ENCODE peak calls at places on chromosomes 5 and 9, in nine cellular contexts. One of them, this sample, is unnamed.

GRCh38 chr9:135731454-135731853 is 29.5 kb downstream of the KCNT1 start:
- DNase-seq in NCI-H1694: no peak
- DNase-seq in AG10803: no peak
- DNase-seq in MM.1S: no peak
- DNase-seq in RKO: no peak
- DNase-seq in activated naive CD8-positive, alpha-beta T cell treated with anti-CD3 and anti-CD28 coated beads, Interleukin-2, amount 50 U/mL, for 24 hours: no peak
- DNase-seq in glomerular endothelial cell: no peak
- DNase-seq in endothelial cell: no peak
- DNase-seq in RCC 7860: no peak
- DNase-seq in this sample: no peak

GRCh38 chr9:122800066-122801060 is at the start of gene OR1K1:
- DNase-seq in NCI-H1694: no peak
- DNase-seq in AG10803: no peak
- DNase-seq in RCC 7860: no peak
- DNase-seq in MM.1S: no peak
- DNase-seq in glomerular endothelial cell: no peak
- DNase-seq in endothelial cell: no peak
- DNase-seq in activated naive CD8-positive, alpha-beta T cell treated with anti-CD3 and anti-CD28 coated beads, Interleukin-2, amount 50 U/mL, for 24 hours: no peak
- DNase-seq in RKO: no peak
- DNase-seq in this sample: no peak

GRCh38 chr5:176743136-176743827 is 67.1 kb upstream of the UNC5A start:
- DNase-seq in activated naive CD8-positive, alpha-beta T cell treated with anti-CD3 and anti-CD28 coated beads, Interleukin-2, amount 50 U/mL, for 24 hours: no peak
- DNase-seq in NCI-H1694: no peak
- DNase-seq in RKO: no peak
- DNase-seq in endothelial cell: peak; percentile 15
- DNase-seq in AG10803: no peak
- DNase-seq in MM.1S: no peak
- DNase-seq in glomerular endothelial cell: no peak
- DNase-seq in RCC 7860: no peak
- DNase-seq in this sample: no peak

GRCh38 chr9:120935383-120935857 is 8.8 kb upstream of the TRAF1 start:
- DNase-seq in RKO: no peak
- DNase-seq in endothelial cell: no peak
- DNase-seq in NCI-H1694: peak; percentile 97
- DNase-seq in activated naive CD8-positive, alpha-beta T cell treated with anti-CD3 and anti-CD28 coated beads, Interleukin-2, amount 50 U/mL, for 24 hours: no peak
- DNase-seq in MM.1S: peak; percentile 51
- DNase-seq in RCC 7860: peak; percentile 85
- DNase-seq in AG10803: peak; percentile 92
- DNase-seq in glomerular endothelial cell: peak; percentile 85
- DNase-seq in this sample: peak; percentile 98

GRCh38 chr9:87080512-87081225 is 133.4 kb upstream of the GAS1 start:
- DNase-seq in activated naive CD8-positive, alpha-beta T cell treated with anti-CD3 and anti-CD28 coated beads, Interleukin-2, amount 50 U/mL, for 24 hours: no peak
- DNase-seq in MM.1S: no peak
- DNase-seq in AG10803: no peak
- DNase-seq in RCC 7860: no peak
- DNase-seq in endothelial cell: no peak
- DNase-seq in RKO: peak; percentile 43
- DNase-seq in glomerular endothelial cell: no peak
- DNase-seq in NCI-H1694: no peak
- DNase-seq in this sample: peak; percentile 90

GRCh38 chr5:170151105-170151831 is 45.6 kb downstream of the FOXI1 start:
- DNase-seq in glomerular endothelial cell: peak; percentile 63
- DNase-seq in AG10803: peak; percentile 89
- DNase-seq in RKO: peak; percentile 19
- DNase-seq in MM.1S: no peak
- DNase-seq in endothelial cell: no peak
- DNase-seq in NCI-H1694: no peak
- DNase-seq in RCC 7860: peak; percentile 94
- DNase-seq in activated naive CD8-positive, alpha-beta T cell treated with anti-CD3 and anti-CD28 coated beads, Interleukin-2, amount 50 U/mL, for 24 hours: no peak
- DNase-seq in this sample: no peak

GRCh38 chr5:55363861-55364260 is 56.1 kb downstream of the MTREX start:
- DNase-seq in MM.1S: no peak
- DNase-seq in activated naive CD8-positive, alpha-beta T cell treated with anti-CD3 and anti-CD28 coated beads, Interleukin-2, amount 50 U/mL, for 24 hours: no peak
- DNase-seq in AG10803: peak; percentile 27
- DNase-seq in RKO: no peak
- DNase-seq in NCI-H1694: no peak
- DNase-seq in endothelial cell: no peak
- DNase-seq in glomerular endothelial cell: no peak
- DNase-seq in RCC 7860: no peak
- DNase-seq in this sample: peak; percentile 32

GRCh38 chr9:111914749-111915424 is 18.3 kb downstream of the UGCG start:
- DNase-seq in endothelial cell: no peak
- DNase-seq in glomerular endothelial cell: no peak
- DNase-seq in RCC 7860: no peak
- DNase-seq in NCI-H1694: no peak
- DNase-seq in MM.1S: no peak
- DNase-seq in RKO: no peak
- DNase-seq in AG10803: no peak
- DNase-seq in activated naive CD8-positive, alpha-beta T cell treated with anti-CD3 and anti-CD28 coated beads, Interleukin-2, amount 50 U/mL, for 24 hours: no peak
- DNase-seq in this sample: no peak

GRCh38 chr5:7419367-7419766 is 23.4 kb downstream of the ADCY2 start:
- DNase-seq in RCC 7860: no peak
- DNase-seq in glomerular endothelial cell: no peak
- DNase-seq in endothelial cell: no peak
- DNase-seq in AG10803: no peak
- DNase-seq in MM.1S: no peak
- DNase-seq in RKO: no peak
- DNase-seq in NCI-H1694: no peak
- DNase-seq in activated naive CD8-positive, alpha-beta T cell treated with anti-CD3 and anti-CD28 coated beads, Interleukin-2, amount 50 U/mL, for 24 hours: no peak
- DNase-seq in this sample: no peak

GRCh38 chr5:147336871-147337270 is 102.0 kb downstream of the STK32A start:
- DNase-seq in glomerular endothelial cell: no peak
- DNase-seq in RKO: no peak
- DNase-seq in RCC 7860: no peak
- DNase-seq in MM.1S: no peak
- DNase-seq in endothelial cell: no peak
- DNase-seq in AG10803: no peak
- DNase-seq in activated naive CD8-positive, alpha-beta T cell treated with anti-CD3 and anti-CD28 coated beads, Interleukin-2, amount 50 U/mL, for 24 hours: no peak
- DNase-seq in NCI-H1694: no peak
- DNase-seq in this sample: no peak

GRCh38 chr5:142322747-142323479 is 1.9 kb downstream of the SPRY4 start:
- DNase-seq in endothelial cell: no peak
- DNase-seq in RCC 7860: no peak
- DNase-seq in activated naive CD8-positive, alpha-beta T cell treated with anti-CD3 and anti-CD28 coated beads, Interleukin-2, amount 50 U/mL, for 24 hours: no peak
- DNase-seq in AG10803: peak; percentile 85
- DNase-seq in NCI-H1694: no peak
- DNase-seq in glomerular endothelial cell: no peak
- DNase-seq in MM.1S: no peak
- DNase-seq in RKO: peak; percentile 63
- DNase-seq in this sample: peak; percentile 91

GRCh38 chr9:19934301-19934868 is 145.5 kb upstream of the SLC24A2 start:
- DNase-seq in endothelial cell: peak; percentile 46
- DNase-seq in activated naive CD8-positive, alpha-beta T cell treated with anti-CD3 and anti-CD28 coated beads, Interleukin-2, amount 50 U/mL, for 24 hours: no peak
- DNase-seq in glomerular endothelial cell: no peak
- DNase-seq in RCC 7860: no peak
- DNase-seq in NCI-H1694: no peak
- DNase-seq in RKO: no peak
- DNase-seq in MM.1S: no peak
- DNase-seq in AG10803: peak; percentile 9
- DNase-seq in this sample: peak; percentile 27

GRCh38 chr9:72154468-72155281 is 5.4 kb downstream of the GDA start:
- DNase-seq in RCC 7860: peak; percentile 14
- DNase-seq in MM.1S: no peak
- DNase-seq in AG10803: no peak
- DNase-seq in NCI-H1694: no peak
- DNase-seq in activated naive CD8-positive, alpha-beta T cell treated with anti-CD3 and anti-CD28 coated beads, Interleukin-2, amount 50 U/mL, for 24 hours: no peak
- DNase-seq in endothelial cell: no peak
- DNase-seq in RKO: no peak
- DNase-seq in glomerular endothelial cell: no peak
- DNase-seq in this sample: no peak

GRCh38 chr5:66967826-66968262 is 228.8 kb downstream of the CD180 start:
- DNase-seq in RKO: no peak
- DNase-seq in MM.1S: no peak
- DNase-seq in endothelial cell: no peak
- DNase-seq in NCI-H1694: no peak
- DNase-seq in activated naive CD8-positive, alpha-beta T cell treated with anti-CD3 and anti-CD28 coated beads, Interleukin-2, amount 50 U/mL, for 24 hours: no peak
- DNase-seq in RCC 7860: no peak
- DNase-seq in AG10803: no peak
- DNase-seq in glomerular endothelial cell: no peak
- DNase-seq in this sample: no peak

GRCh38 chr5:373710-374602 is 52.4 kb downstream of the AHRR start:
- DNase-seq in activated naive CD8-positive, alpha-beta T cell treated with anti-CD3 and anti-CD28 coated beads, Interleukin-2, amount 50 U/mL, for 24 hours: peak; percentile 80
- DNase-seq in RCC 7860: no peak
- DNase-seq in RKO: no peak
- DNase-seq in AG10803: peak; percentile 74
- DNase-seq in MM.1S: no peak
- DNase-seq in glomerular endothelial cell: no peak
- DNase-seq in NCI-H1694: peak; percentile 10
- DNase-seq in endothelial cell: peak; percentile 39
- DNase-seq in this sample: peak; percentile 55

GRCh38 chr9:96726946-96727345 is 50.9 kb downstream of the ZNF510 start:
- DNase-seq in RCC 7860: no peak
- DNase-seq in endothelial cell: no peak
- DNase-seq in glomerular endothelial cell: no peak
- DNase-seq in AG10803: no peak
- DNase-seq in MM.1S: no peak
- DNase-seq in NCI-H1694: no peak
- DNase-seq in activated naive CD8-positive, alpha-beta T cell treated with anti-CD3 and anti-CD28 coated beads, Interleukin-2, amount 50 U/mL, for 24 hours: no peak
- DNase-seq in RKO: no peak
- DNase-seq in this sample: no peak

GRCh38 chr5:104977530-104977929 is 1414.9 kb upstream of the NUDT12 start:
- DNase-seq in glomerular endothelial cell: no peak
- DNase-seq in endothelial cell: no peak
- DNase-seq in RKO: no peak
- DNase-seq in AG10803: no peak
- DNase-seq in MM.1S: no peak
- DNase-seq in NCI-H1694: no peak
- DNase-seq in activated naive CD8-positive, alpha-beta T cell treated with anti-CD3 and anti-CD28 coated beads, Interleukin-2, amount 50 U/mL, for 24 hours: no peak
- DNase-seq in RCC 7860: no peak
- DNase-seq in this sample: no peak

GRCh38 chr5:150079655-150080461 is 6.5 kb downstream of the CSF1R start:
- DNase-seq in endothelial cell: no peak
- DNase-seq in AG10803: no peak
- DNase-seq in RKO: no peak
- DNase-seq in activated naive CD8-positive, alpha-beta T cell treated with anti-CD3 and anti-CD28 coated beads, Interleukin-2, amount 50 U/mL, for 24 hours: no peak
- DNase-seq in NCI-H1694: no peak
- DNase-seq in RCC 7860: no peak
- DNase-seq in MM.1S: no peak
- DNase-seq in glomerular endothelial cell: no peak
- DNase-seq in this sample: no peak

This sample was measured in fibroblast of villous mesenchyme.